ENCODE peak calls at places on chromosome 10, in seven cellular contexts. D is HCT116, T is A549, Q is breast epithelium, N is GM12878, S is lower leg skin, O is IMR-90. L is an unnamed sample.
A peak's percentile ranks its signal among the peaks of the same experiment; 100 is the strongest.

GRCh38 chr10:69372126-69372980 is 44.4 kb downstream of the TACR2 start:
- DNase-seq in O (peak; percentile 41), S (no peak), Q (no peak), N (no peak), D (no peak), T (no peak), L (no peak)

GRCh38 chr10:103757531-103758293 is 97.7 kb downstream of the SH3PXD2A start:
- DNase-seq in S (peak; percentile 92), N (no peak), Q (no peak), O (peak; percentile 88), D (no peak), T (peak; percentile 65), L (no peak)

GRCh38 chr10:32189400-32190084 is 133.3 kb upstream of the KIF5B start:
- DNase-seq in D (peak; percentile 18), Q (no peak), N (no peak), S (no peak), T (no peak), O (peak; percentile 35), L (no peak)

GRCh38 chr10:119439922-119440321 is 102.6 kb downstream of the RGS10 start:
- DNase-seq in T (no peak), O (no peak), Q (no peak), D (no peak), N (no peak), S (no peak), L (no peak)

GRCh38 chr10:131094406-131095108 is 217.0 kb downstream of the TCERG1L start:
- DNase-seq in D (peak; percentile 18), Q (no peak), T (no peak), N (no peak), O (no peak), S (no peak), L (peak; percentile 68)

GRCh38 chr10:116866987-116867595 is 17.8 kb downstream of the ENO4 start:
- DNase-seq in Q (no peak), S (no peak), T (no peak), O (peak; percentile 47), D (no peak), N (no peak), L (no peak)

GRCh38 chr10:21888959-21889358 is 114.6 kb downstream of the DNAJC1 start:
- DNase-seq in T (no peak), Q (no peak), O (no peak), S (no peak), N (peak; percentile 93), D (no peak), L (no peak)

GRCh38 chr10:11165591-11166543 is 148.2 kb downstream of the CELF2 start:
- DNase-seq in S (peak; percentile 94), N (no peak), Q (no peak), T (peak; percentile 5), D (no peak), O (no peak), L (peak; percentile 67)

GRCh38 chr10:98074315-98074911 is 44.0 kb upstream of the CRTAC1 start:
- DNase-seq in S (no peak), D (no peak), Q (no peak), O (peak; percentile 21), T (no peak), N (no peak), L (no peak)

GRCh38 chr10:593901-594457 is 95.5 kb downstream of the DIP2C start:
- DNase-seq in N (no peak), T (no peak), S (peak; percentile 83), Q (no peak), O (peak; percentile 91), D (no peak), L (peak; percentile 75)

GRCh38 chr10:70544431-70545340 is 57.9 kb downstream of the PRF1 start:
- DNase-seq in D (no peak), S (no peak), N (no peak), Q (no peak), T (no peak), O (no peak), L (no peak)

GRCh38 chr10:121771957-121772356 is 155.9 kb downstream of the ATE1 start:
- DNase-seq in O (no peak), T (no peak), N (no peak), S (no peak), D (no peak), Q (no peak), L (no peak)

GRCh38 chr10:114491933-114492332 is 87.6 kb upstream of the AFAP1L2 start:
- DNase-seq in S (no peak), T (no peak), O (no peak), N (no peak), Q (no peak), D (no peak), L (no peak)

GRCh38 chr10:63515002-63515763 is 6.0 kb upstream of the REEP3 start:
- DNase-seq in N (no peak), T (no peak), O (peak; percentile 33), S (no peak), D (no peak), Q (no peak), L (no peak)

GRCh38 chr10:12503311-12503710 is 154.0 kb downstream of the CAMK1D start:
- DNase-seq in D (no peak), S (peak; percentile 70), N (no peak), Q (no peak), O (no peak), T (no peak), L (no peak)

GRCh38 chr10:22999942-23000341 is 72.1 kb downstream of the ARMC3 start:
- DNase-seq in O (no peak), Q (no peak), T (no peak), S (no peak), D (no peak), N (no peak), L (no peak)

GRCh38 chr10:125162181-125162906 is 2.0 kb upstream of the CTBP2 start:
- DNase-seq in D (no peak), T (no peak), S (peak; percentile 84), O (no peak), N (no peak), Q (peak; percentile 74), L (no peak)

GRCh38 chr10:125159932-125160855 is at the start of gene CTBP2:
- DNase-seq in T (peak; percentile 56), S (peak; percentile 92), D (peak; percentile 44), O (no peak), Q (peak; percentile 51), N (no peak), L (peak; percentile 76)

GRCh38 chr10:125159486-125159931 is 854 bp downstream of the CTBP2 start:
- DNase-seq in O (no peak), T (peak; percentile 31), N (no peak), Q (peak; percentile 50), S (peak; percentile 84), D (no peak), L (peak; percentile 43)

GRCh38 chr10:125161570-125162139 is 1.3 kb upstream of the CTBP2 start:
- DNase-seq in O (peak; percentile 61), N (no peak), Q (peak; percentile 67), T (no peak), S (peak; percentile 84), D (no peak), L (peak; percentile 48)

DNA sequence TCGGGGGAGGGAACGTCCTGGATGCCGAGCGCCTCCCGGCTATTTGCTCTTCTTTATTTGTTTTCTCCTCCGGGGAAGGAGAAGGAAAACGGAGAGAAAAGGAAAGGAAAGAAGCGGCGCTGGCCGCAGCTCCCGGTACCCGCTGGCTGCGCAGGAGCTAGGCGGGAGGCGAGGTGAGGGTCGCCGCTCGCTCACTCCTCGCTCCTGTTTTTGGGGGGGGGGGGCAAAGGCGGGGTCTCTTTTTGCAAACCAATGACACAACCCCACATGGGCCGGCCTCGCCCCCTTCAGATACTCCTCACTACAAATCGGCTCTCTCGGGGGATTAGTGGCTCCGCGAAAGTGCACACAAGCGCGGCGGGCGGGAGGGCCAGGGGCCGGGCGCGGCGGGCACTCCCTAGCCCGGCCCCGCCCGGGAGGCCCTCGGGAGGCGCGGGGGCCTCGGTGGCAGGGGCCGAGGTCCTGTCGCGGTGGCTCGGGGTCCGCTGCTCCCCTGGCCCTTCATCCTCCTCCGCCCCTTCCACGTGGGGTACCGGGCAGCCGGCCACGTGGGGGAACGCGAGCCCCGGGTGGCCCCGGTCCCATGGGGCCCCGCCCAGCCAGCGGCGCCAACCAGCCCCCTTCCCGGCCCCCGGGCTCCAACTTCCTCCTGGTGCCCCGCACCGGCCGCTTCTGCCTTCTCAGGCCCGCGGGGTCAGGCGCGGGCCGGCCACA is 650 bp upstream of the CTBP2 start:
- DNase-seq in D (peak; percentile 82), T (peak; percentile 93), O (peak; percentile 85), Q (peak; percentile 73), N (no peak), S (peak; percentile 95), L (peak; percentile 76)
- TF ChIP-seq POLR2A in D (peak; percentile 36), T (no peak), O (peak; percentile 75), Q (no peak), N (no peak), S (no peak), L (peak; percentile 61)

DNA sequence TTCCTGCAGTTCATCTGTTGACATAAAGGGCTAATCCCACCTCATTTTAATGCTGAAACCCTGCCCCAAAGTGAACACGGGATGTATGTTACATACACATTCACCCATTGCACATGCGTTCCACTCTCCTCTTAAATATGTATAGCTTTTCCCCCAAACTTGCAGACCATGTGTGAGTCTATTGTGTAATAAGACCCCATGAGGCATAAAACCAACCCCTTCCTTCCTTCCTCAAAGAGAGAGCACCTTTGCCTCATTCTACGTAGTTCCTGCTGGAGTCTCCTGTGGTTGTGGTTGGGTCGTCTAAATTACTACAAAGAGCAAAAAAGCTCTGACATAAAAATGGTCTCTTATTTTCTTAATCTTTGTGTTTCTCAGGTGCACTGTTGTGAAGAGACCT is 345.7 kb upstream of the KLF6 start:
- DNase-seq in T (no peak), O (no peak), D (no peak), Q (no peak), S (no peak), N (no peak), L (no peak)
- H3K4me3 ChIP-seq in T (no peak overlapping the region), O (no peak overlapping the region), D (no peak overlapping the region), Q (no peak overlapping the region), S (no peak overlapping the region), N (peak overlapping the region; percentile 19), L (no peak overlapping the region)

GRCh38 chr10:128185627-128186026 is 59.4 kb upstream of the MKI67 start:
- DNase-seq in O (no peak), N (no peak), T (no peak), S (peak; percentile 18), Q (no peak), D (no peak), L (no peak)
- TF ChIP-seq CTCF in O (no peak), N (no peak), T (no peak), S (no peak), Q (no peak), D (no peak), L (no peak)

DNA sequence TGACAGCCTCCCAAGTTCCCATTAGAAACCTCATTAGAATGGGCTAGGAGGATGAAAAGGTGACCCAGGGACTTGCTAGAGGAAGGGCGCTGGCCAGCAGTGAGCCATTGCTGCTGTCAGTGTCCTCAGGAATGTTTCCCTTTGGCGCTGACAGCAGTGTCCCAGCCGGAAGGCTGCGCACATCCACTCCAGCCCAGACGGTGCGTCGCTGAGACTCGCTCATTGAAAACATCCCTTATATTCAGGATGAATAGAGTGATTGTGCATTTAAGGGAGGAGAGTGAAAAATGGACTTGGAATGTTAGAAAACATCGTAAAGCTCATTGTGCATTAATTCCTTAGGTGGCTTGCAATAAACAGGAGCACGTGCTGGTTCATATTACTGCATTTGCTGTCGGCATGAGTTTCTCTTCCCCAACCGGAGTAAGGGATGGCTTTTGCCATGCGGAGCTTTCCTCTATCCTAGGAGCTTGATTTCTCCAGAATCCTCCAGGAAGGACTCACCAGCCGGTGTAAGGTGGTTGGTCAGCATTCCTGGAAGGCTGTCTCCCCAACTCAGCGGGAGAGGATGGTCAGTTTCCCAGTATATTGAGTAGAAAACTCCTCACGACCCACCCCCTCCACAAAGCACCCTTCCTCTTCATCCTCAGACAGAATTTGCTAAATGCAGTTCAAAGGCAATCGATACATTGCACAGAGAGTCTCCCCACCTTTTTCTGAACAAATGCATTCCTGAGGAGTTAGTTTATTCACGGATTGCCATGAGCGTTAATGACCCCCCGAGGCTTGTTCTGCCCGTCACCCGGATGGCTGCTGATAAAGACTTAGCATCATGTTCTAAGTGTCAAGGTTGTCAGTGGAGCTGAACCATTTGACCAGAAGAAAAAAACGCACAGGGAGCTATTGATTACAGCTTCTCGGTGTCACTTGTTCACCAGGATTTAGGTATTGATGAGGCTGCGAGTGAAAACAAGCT is 201.8 kb downstream of the EBF3 start:
- DNase-seq in N (no peak), O (no peak), D (no peak), Q (no peak), T (no peak), S (peak; percentile 49), L (no peak)
- TF ChIP-seq POLR2A in N (no peak), O (no peak), D (no peak), Q (no peak), T (no peak), S (no peak), L (no peak)

L was measured in uterus.